ENCODE peak calls at places on chromosomes 7 and 10, in five cellular contexts. K is transverse colon, D is left colon, V is SK-MEL-5, S is GM23248. T is an unnamed sample.

GRCh38 chr7:138853448-138853847 is 55.5 kb upstream of the ATP6V0A4 start:
- DNase-seq in K (no peak), S (no peak), D (no peak), V (no peak), T (no peak)

GRCh38 chr10:70078329-70078728 is 25.7 kb downstream of the MACROH2A2 start:
- DNase-seq in V (no peak), S (no peak), D (no peak), K (no peak), T (no peak)

GRCh38 chr7:158829021-158829341 is 328 bp downstream of the ESYT2 start:
- DNase-seq in D (peak; percentile 68), K (no peak), V (peak; percentile 69), S (peak; percentile 93), T (peak; percentile 83)

GRCh38 chr7:137395425-137395824 is 51.9 kb upstream of the PTN start:
- DNase-seq in S (no peak), D (no peak), V (no peak), K (peak; percentile 6), T (no peak)

GRCh38 chr10:87654212-87654611 is 5.5 kb upstream of the PAPSS2 start:
- DNase-seq in K (no peak), D (no peak), V (no peak), S (no peak), T (no peak)

GRCh38 chr7:103680161-103681144 is 234.4 kb upstream of the SLC26A5 start:
- DNase-seq in S (no peak), V (no peak), K (no peak), D (no peak), T (no peak)

GRCh38 chr10:109475704-109476103 is 447.6 kb downstream of the XPNPEP1 start:
- DNase-seq in D (no peak), V (no peak), S (no peak), K (no peak), T (no peak)

GRCh38 chr7:50507898-50508470 is 57.2 kb downstream of the DDC start:
- DNase-seq in K (no peak), S (no peak), D (no peak), V (no peak), T (no peak)

GRCh38 chr10:122344741-122345258 is 29.7 kb upstream of the PLEKHA1 start:
- DNase-seq in S (peak; percentile 54), V (peak; percentile 74), K (peak; percentile 45), D (peak; percentile 41), T (peak; percentile 16)

GRCh38 chr10:91006752-91007346 is 86.0 kb upstream of the ANKRD1 start:
- DNase-seq in S (no peak), K (no peak), V (no peak), D (no peak), T (no peak)

GRCh38 chr7:25221009-25221408 is 7.3 kb downstream of the NPVF start:
- DNase-seq in S (no peak), K (no peak), V (no peak), D (no peak), T (no peak)

GRCh38 chr10:46268076-46268881 is 18.5 kb upstream of the ANTXRL start:
- DNase-seq in V (no peak), S (no peak), K (peak; percentile 29), D (peak; percentile 34), T (no peak)

GRCh38 chr10:123614888-123615287 is 51.3 kb upstream of the GPR26 start:
- DNase-seq in V (peak; percentile 35), K (peak; percentile 69), D (peak; percentile 86), S (peak; percentile 67), T (peak; percentile 7)

GRCh38 chr10:72274730-72275350 is 1.1 kb downstream of the DDIT4 start:
- DNase-seq in D (peak; percentile 90), K (peak; percentile 85), V (peak; percentile 66), S (peak; percentile 82), T (peak; percentile 59)

GRCh38 chr7:108584211-108584610 is 14.5 kb downstream of the DNAJB9 start:
- DNase-seq in K (no peak), S (no peak), D (no peak), V (no peak), T (no peak)

T was measured in IMR-90.